ENCODE peak calls at places on chromosome 11, in eight cellular contexts. W is hepatocyte, E is neural progenitor cell, S is PC-3, Q is SK-N-SH, T is GM23338, H is OCI-LY7, Y is MM.1S. B is an unnamed sample.

GRCh38 chr11:23211221-23211620 is 350.9 kb upstream of the CCDC179 start:
- DNase-seq in W (no peak), E (no peak), S (no peak), Q (no peak), T (no peak), H (no peak), Y (no peak), B (no peak)

GRCh38 chr11:127049486-127049885 is 48.9 kb upstream of the KIRREL3 start:
- DNase-seq in W (no peak), E (no peak), S (no peak), Q (no peak), T (no peak), H (no peak), Y (no peak), B (no peak)

GRCh38 chr11:3093281-3094191 is 36.3 kb upstream of the CARS1 start:
- DNase-seq in W (no peak), E (peak; percentile 26), S (no peak), Q (peak; percentile 52), T (peak; percentile 67), H (no peak), Y (no peak), B (no peak)

GRCh38 chr11:127733552-127733951 is 733.0 kb upstream of the KIRREL3 start:
- DNase-seq in W (no peak), E (no peak), S (no peak), Q (peak; percentile 34), T (no peak), H (no peak), Y (no peak), B (no peak)

GRCh38 chr11:69808708-69809107 is 10.5 kb downstream of the FGF3 start:
- DNase-seq in W (no peak), E (peak; percentile 65), S (no peak), Q (peak; percentile 64), T (peak; percentile 28), H (no peak), Y (no peak), B (no peak)

GRCh38 chr11:7020183-7020917 is at the start of the genes NLRP14 and ZNF214:
- DNase-seq in W (peak; percentile 96), E (peak; percentile 98), S (peak; percentile 87), Q (peak; percentile 92), T (peak; percentile 98), H (no peak), Y (peak; percentile 26), B (peak; percentile 75)

GRCh38 chr11:85663781-85664560 is 958 bp downstream of the CREBZF start:
- DNase-seq in W (peak; percentile 89), E (peak; percentile 92), S (peak; percentile 78), Q (peak; percentile 82), T (peak; percentile 77), H (peak; percentile 84), Y (peak; percentile 81), B (peak; percentile 48)

GRCh38 chr11:22677153-22677890 is 10.9 kb downstream of the GAS2 start:
- DNase-seq in W (no peak), E (no peak), S (no peak), Q (no peak), T (no peak), H (no peak), Y (peak; percentile 59), B (no peak)

GRCh38 chr11:106624377-106624776 is 393.9 kb downstream of the GUCY1A2 start:
- DNase-seq in W (no peak), E (no peak), S (peak; percentile 54), Q (no peak), T (peak; percentile 43), H (no peak), Y (no peak), B (no peak)

GRCh38 chr11:45593992-45594391 is 71.4 kb downstream of the CHST1 start:
- DNase-seq in W (no peak), E (no peak), S (peak; percentile 2), Q (peak; percentile 29), T (peak; percentile 32), H (peak; percentile 14), Y (peak; percentile 16), B (peak; percentile 39)

GRCh38 chr11:69657911-69658605 is 17.1 kb downstream of the LTO1 start:
- DNase-seq in W (peak; percentile 50), E (peak; percentile 97), S (no peak), Q (peak; percentile 38), T (peak; percentile 88), H (no peak), Y (no peak), B (no peak)

GRCh38 chr11:41779401-41779960 is 320.0 kb upstream of the LRRC4C start:
- DNase-seq in W (no peak), E (no peak), S (no peak), Q (no peak), T (no peak), H (no peak), Y (no peak), B (no peak)

GRCh38 chr11:2910401-2910955 is 18.7 kb downstream of the PHLDA2 start:
- DNase-seq in W (no peak), E (no peak), S (no peak), Q (no peak), T (no peak), H (no peak), Y (no peak), B (no peak)

GRCh38 chr11:39732002-39732401 is 1727.5 kb downstream of the LRRC4C start:
- DNase-seq in W (no peak), E (no peak), S (no peak), Q (no peak), T (no peak), H (no peak), Y (peak; percentile 14), B (no peak)

GRCh38 chr11:103069367-103069766 is 22.6 kb downstream of the DCUN1D5 start:
- DNase-seq in W (no peak), E (no peak), S (no peak), Q (no peak), T (no peak), H (no peak), Y (no peak), B (no peak)

GRCh38 chr11:69940246-69940610 is 121.0 kb upstream of the FGF3 start:
- DNase-seq in W (no peak), E (no peak), S (no peak), Q (peak; percentile 48), T (no peak), H (no peak), Y (no peak), B (no peak)

DNA sequence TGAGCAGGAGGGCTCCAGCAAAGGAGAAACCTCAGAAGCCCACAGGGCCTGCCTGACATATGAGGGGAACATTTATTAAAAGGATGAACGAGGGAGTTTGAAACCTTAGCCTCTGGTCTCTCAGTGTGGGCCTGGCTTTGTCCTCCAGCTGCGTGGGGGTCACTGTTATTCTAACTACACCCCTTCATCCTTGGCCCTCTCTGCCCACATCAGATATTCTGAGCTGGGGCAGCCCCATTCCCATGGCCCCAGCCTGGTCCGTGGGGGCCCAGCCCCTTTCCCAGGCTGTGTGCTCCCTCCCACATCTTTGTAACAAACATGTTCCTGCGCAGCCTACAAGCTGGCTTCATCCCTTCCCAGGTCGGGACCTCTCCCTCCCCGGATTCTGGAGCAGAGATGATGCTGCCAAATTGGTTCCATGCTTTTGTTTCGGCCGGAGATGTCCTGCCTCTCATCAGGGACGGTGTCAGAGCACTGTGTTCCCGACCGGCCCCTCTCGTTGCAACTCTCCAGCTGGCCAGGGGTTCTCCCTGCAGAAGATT is 4.0 kb downstream of the FXYD6 start:
- DNase-seq in W (no peak), E (no peak), S (no peak), Q (no peak), T (no peak), H (no peak), Y (no peak), B (no peak)
- TF ChIP-seq EZH2phosphoT487 in W (no peak), E (no peak), S (no peak), Q (no peak), T (no peak), H (no peak), Y (no peak), B (no peak)

GRCh38 chr11:132405728-132406127 is 1035.3 kb downstream of the NTM start:
- DNase-seq in W (no peak), E (peak; percentile 31), S (no peak), Q (no peak), T (peak; percentile 64), H (no peak), Y (no peak), B (no peak)

GRCh38 chr11:132396318-132396717 is 1025.9 kb downstream of the NTM start:
- DNase-seq in W (no peak), E (no peak), S (no peak), Q (no peak), T (no peak), H (no peak), Y (no peak), B (no peak)

DNA sequence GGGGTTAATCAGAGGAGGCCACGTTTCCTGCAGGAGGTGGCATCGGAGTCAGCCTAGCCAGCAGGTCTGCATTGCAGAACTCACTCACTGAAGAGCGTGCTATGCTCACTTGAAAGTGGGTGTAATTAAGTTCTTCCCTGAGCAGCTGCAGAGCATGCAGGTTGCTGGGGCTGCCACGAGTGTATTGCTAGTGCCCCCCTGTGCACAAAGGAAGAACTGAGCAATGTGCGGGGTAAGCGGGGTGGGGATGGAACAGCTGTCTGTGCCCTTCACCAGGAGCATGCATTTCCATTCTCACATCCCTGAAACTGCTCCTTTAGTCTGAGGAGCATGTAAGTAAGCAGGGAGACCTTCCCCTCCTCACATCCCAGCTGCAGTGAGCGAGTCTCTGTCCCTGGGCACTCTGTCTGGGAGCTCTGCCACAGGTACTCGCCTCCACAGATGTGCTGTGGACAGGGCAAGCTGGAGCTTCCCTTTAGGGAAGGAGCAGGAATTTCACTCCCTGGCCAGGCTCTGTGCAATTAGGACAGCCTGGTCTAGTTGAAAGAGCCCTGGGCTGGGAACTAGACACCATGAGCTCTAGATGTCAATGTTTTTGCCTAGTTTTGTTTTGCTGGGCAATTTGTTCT is 1031.8 kb downstream of the NTM start:
- DNase-seq in W (peak; percentile 65), E (peak; percentile 80), S (peak; percentile 22), Q (peak; percentile 69), T (peak; percentile 79), H (no peak), Y (peak; percentile 86), B (no peak)
- TF ChIP-seq CTCF in W (peak; percentile 54), E (peak; percentile 68), S (peak; percentile 25), Q (peak; percentile 52), T (peak; percentile 62), H (peak; percentile 38), Y (peak; percentile 90), B (no peak)

DNA sequence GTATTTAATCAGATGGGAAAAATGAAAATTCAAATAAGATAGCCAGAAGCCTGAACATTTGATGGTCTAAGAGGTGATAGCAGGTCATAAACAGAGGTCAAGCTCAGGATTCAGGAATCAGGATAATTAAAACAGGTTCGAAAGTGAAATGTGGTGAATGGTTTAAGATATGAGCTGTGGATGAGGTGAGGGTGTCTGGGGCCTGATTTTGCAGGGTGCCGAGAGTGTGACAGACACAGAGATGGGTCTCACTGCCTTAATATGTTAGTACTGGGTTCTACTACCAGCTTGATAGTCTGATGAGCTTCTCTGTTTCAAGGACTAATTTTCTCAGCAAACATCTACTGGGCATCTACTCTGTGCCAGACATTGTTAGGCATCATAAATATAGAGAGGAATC is 19.9 kb upstream of the EMSY start:
- DNase-seq in W (no peak), E (no peak), S (no peak), Q (no peak), T (no peak), H (no peak), Y (peak; percentile 21), B (no peak)
- TF ChIP-seq EZH2phosphoT487 in W (no peak), E (no peak), S (no peak), Q (no peak), T (no peak), H (no peak), Y (no peak), B (no peak)

GRCh38 chr11:125376117-125376516 is 119.9 kb downstream of the FEZ1 start:
- DNase-seq in W (peak; percentile 41), E (no peak), S (no peak), Q (no peak), T (peak; percentile 25), H (no peak), Y (peak; percentile 42), B (no peak)
- TF ChIP-seq CTCF in W (no peak), E (no peak), S (no peak), Q (no peak), T (no peak), H (no peak), Y (no peak), B (no peak)